ENCODE peak calls at places on chromosome 18, in nine cellular contexts. E is pancreas; Y is upper lobe of left lung; P is neural progenitor cell; H is lower leg skin; T is GM23338; M is spleen; V is endothelial cell of umbilical vein; K is CD4-positive, alpha-beta memory T cell. G is an unnamed sample.

GRCh38 chr18:46621871-46622270 is 35.1 kb downstream of the LOXHD1 start:
- DNase-seq in K (no peak), Y (no peak), P (no peak), V (no peak), E (no peak), M (no peak), H (peak), T (no peak), G (no peak)

GRCh38 chr18:55096261-55097026 is 137.2 kb upstream of the CCDC68 start:
- DNase-seq in Y (no peak), M (no peak), K (no peak), P (peak), E (no peak), V (peak), H (no peak), T (peak), G (peak)

GRCh38 chr18:31410716-31411483 is 34.3 kb downstream of the DSG4 start:
- DNase-seq in M (no peak), E (no peak), T (peak), P (no peak), K (no peak), H (no peak), V (no peak), Y (peak), G (no peak)

GRCh38 chr18:14978962-14979535 is 231.1 kb downstream of the ANKRD30B start:
- DNase-seq in K (no peak), T (peak), Y (no peak), M (no peak), V (peak), P (no peak), E (no peak), H (no peak), G (peak)

GRCh38 chr18:44637210-44638051 is 43.3 kb upstream of the SETBP1 start:
- DNase-seq in E (no peak), T (no peak), P (peak), M (no peak), Y (no peak), V (no peak), H (no peak), K (no peak), G (no peak)

GRCh38 chr18:23862071-23862470 is 152.5 kb upstream of the TTC39C start:
- DNase-seq in V (peak), E (no peak), M (no peak), P (no peak), K (no peak), H (no peak), T (no peak), Y (no peak), G (no peak)

GRCh38 chr18:31454066-31454708 is 6.6 kb downstream of the DSG3 start:
- DNase-seq in T (no peak), H (no peak), E (no peak), K (no peak), P (no peak), Y (no peak), V (no peak), M (no peak), G (no peak)

GRCh38 chr18:907171-907879 is 2.7 kb downstream of the ADCYAP1 start:
- DNase-seq in H (no peak), P (peak), Y (peak), E (no peak), K (no peak), V (no peak), T (peak), M (no peak), G (no peak)

DNA sequence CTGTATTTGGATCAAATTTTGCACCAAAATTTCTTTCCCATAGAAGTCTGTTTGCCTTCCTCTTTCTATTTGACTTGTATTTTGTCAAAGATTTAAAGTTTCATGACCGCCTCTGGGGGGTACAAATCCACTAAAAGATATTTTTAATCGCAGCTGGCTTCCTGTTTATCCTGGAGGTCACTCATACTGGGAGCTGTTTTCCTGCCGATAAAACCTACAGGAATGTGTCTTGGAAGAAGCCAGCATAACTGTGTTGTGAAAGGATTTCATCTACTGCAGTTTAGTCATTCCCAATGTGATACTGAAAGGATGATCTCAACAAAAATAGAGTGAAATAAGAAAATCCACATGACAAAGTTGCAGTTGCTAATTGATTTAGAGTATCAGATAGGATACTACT is 184.0 kb downstream of the RIT2 start:
- DNase-seq in T (no peak), K (no peak), P (no peak), M (no peak), Y (no peak), E (no peak), H (no peak), V (peak), G (no peak)
- H3K4me3 ChIP-seq in T (no peak), K (no peak), P (no peak), M (no peak), Y (no peak), E (no peak), H (no peak), V (no peak), G (no peak)

GRCh38 chr18:12995952-12996477 is 4.9 kb downstream of the CEP192 start:
- DNase-seq in K (no peak), E (no peak), V (no peak), H (no peak), P (no peak), T (no peak), Y (no peak), M (no peak), G (no peak)
- H3K4me3 ChIP-seq in K (no peak), E (no peak), V (no peak), H (no peak), P (no peak), T (no peak), Y (no peak), M (no peak), G (no peak)

GRCh38 chr18:60880184-60880583 is 453.0 kb upstream of the CDH20 start:
- DNase-seq in V (no peak), M (no peak), Y (no peak), K (no peak), H (no peak), P (no peak), T (no peak), E (no peak), G (no peak)
- H3K4me3 ChIP-seq in V (no peak), M (no peak), Y (no peak), K (no peak), H (no peak), P (no peak), T (no peak), E (no peak), G (no peak)

DNA sequence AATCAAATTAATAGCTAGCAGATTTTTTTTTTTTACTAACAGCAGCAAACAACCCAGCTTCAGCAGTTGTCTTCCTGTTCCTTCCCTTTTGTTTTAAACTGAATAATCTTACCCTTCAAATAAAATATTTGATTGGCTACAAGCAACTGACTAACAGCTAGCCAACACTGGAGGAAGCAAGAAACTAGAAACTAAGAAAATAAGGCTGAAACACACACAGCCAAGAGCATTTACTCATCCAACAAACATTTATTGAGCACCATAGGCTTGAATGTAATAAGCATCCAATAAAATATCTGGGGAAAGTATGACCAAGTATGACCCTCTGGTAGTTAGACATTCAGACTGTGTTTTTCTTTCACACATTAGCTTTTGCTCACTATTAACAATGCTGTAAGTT is 189.2 kb downstream of the CD226 start:
- DNase-seq in M (no peak), E (no peak), H (no peak), T (no peak), P (no peak), V (no peak), K (no peak), Y (no peak), G (no peak)
- H3K4me3 ChIP-seq in M (no peak), E (no peak), H (no peak), T (no peak), P (no peak), V (no peak), K (no peak), Y (no peak), G (no peak)

DNA sequence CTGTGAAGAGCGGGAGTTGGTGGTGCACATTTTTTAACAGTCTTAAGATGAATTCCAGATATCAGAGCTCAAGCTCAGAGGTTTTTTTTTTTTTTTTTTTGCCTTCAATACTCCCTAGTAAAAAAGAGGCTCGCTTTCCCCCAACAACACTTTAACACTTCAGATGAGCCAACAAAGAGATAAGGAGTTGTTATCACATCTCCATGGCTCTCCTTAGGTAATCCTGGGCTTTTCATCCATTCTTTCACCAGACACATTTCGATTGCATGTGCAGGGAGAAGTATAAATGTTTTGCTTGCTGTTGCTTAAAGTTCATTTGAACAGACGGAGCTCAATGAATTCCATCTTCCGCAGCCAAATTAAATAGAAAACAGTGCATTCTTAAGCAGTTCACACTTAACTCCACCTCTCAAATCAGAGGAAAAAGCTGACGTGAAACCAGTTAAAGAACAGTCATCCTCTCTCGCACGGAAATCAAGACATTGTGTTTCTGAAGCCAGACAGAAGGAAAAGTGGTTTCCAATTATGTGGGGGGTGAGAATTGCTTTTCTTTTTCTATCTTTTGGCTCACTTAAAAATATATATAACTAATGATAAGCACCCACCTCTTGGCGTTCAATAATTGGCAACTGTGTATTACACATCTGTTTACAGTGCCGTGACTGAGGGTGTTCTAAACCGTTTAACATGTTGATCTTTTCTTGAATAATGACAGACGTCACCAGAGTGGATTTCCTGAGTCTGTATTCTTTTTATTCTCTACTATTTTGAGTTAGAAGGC is 118.2 kb downstream of the ZNF521 start:
- DNase-seq in Y (no peak), P (no peak), E (no peak), V (peak), H (no peak), M (no peak), K (no peak), T (no peak), G (no peak)
- H3K4me3 ChIP-seq in Y (no peak), P (no peak), E (no peak), V (peak), H (no peak), M (no peak), K (no peak), T (no peak), G (no peak)

DNA sequence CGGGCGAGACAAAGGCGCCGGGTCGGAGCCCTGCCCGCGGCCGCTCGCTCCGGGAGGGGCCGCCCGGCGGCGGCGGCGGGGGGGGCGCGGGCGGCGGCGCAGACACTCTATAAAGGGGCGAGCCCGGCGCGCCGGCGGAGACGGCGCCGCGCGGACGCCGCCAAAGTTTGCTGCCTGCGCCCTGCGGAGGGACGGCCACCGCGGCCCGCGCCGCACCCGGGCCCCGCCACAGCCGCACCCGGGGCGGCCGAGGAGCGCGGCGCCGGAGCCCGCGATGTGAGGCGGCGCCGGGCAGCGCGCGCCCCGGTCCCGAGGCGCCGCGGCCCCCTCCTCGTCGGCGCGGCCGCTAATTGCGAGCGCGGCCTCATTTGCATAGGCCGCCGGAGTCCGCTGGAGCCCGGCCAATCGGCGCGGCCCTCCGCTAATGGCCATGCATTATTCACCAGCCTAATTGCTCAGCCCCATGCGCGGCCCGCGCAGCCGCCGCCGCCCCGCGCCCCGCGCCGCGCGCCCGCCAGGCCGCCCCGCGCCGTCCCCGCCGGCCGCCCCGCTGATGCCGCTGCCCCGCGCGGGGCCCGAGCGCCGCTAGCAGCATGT is at the start of gene SALL3:
- DNase-seq in M (no peak), H (no peak), Y (peak), P (peak), V (no peak), E (no peak), T (peak), K (no peak), G (no peak)
- H3K4me3 ChIP-seq in M (peak), H (no peak), Y (no peak), P (peak), V (no peak), E (no peak), T (peak), K (no peak), G (no peak)

DNA sequence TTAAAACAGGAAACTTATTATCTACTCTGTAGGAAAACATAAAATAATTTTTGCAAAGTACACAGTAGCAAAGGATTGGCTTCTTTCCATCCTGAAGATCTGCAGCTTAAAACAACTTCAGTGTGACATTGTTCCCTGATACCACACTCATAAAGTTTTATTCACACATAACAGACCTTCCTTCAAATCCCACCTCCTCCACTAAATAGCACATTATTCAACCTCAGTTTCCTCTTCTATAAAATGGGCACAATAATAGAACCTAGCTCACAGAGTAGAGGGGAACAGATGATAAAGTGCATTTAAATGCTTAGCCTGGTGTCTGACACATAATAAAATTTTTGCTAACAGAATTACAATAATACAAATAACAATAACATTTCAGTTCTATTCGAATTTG is 250.4 kb upstream of the RBBP8 start:
- DNase-seq in K (no peak), T (no peak), V (no peak), M (no peak), E (no peak), P (no peak), H (no peak), Y (no peak), G (no peak)
- H3K4me3 ChIP-seq in K (no peak), T (no peak), V (no peak), M (no peak), E (no peak), P (no peak), H (no peak), Y (no peak), G (no peak)

DNA sequence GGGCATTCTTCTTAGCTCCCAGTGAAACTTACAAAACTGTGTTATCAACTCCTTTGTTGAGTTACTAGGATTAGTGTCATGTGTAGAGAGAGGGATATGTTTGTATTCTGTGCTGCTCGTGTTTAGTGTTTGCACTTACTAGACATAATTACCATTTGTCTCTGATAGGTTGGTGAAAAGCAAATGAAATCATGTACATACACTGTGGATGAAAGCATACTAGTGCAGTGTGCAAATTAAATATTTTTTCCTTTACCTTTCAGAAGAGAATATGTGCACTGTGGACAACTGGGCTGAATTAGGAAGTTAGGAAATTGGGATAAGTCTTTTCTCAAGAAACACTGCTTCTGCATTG is 1.2 kb downstream of the KIAA1328 start:
- DNase-seq in V (no peak), K (no peak), H (no peak), Y (no peak), M (no peak), E (no peak), P (no peak), T (no peak), G (no peak)
- H3K4me3 ChIP-seq in V (no peak), K (peak), H (no peak), Y (no peak), M (no peak), E (peak), P (peak), T (peak), G (peak)

GRCh38 chr18:12839057-12839525 is 44.9 kb downstream of the PTPN2 start:
- DNase-seq in T (no peak), Y (no peak), K (no peak), E (no peak), H (no peak), P (no peak), V (no peak), M (no peak), G (no peak)

GRCh38 chr18:12839526-12840196 is 44.4 kb downstream of the PTPN2 start:
- DNase-seq in K (peak), E (no peak), Y (no peak), T (no peak), V (no peak), M (no peak), P (no peak), H (no peak), G (peak)

GRCh38 chr18:12836551-12836950 is 47.5 kb downstream of the PTPN2 start:
- DNase-seq in E (no peak), T (no peak), V (no peak), M (no peak), Y (no peak), P (no peak), H (no peak), K (no peak), G (no peak)

GRCh38 chr18:12837747-12838146 is 46.3 kb downstream of the PTPN2 start:
- DNase-seq in E (no peak), K (no peak), T (no peak), H (no peak), P (no peak), Y (no peak), M (no peak), V (no peak), G (no peak)

GRCh38 chr18:12838178-12838634 is 45.8 kb downstream of the PTPN2 start:
- DNase-seq in K (no peak), E (peak), M (no peak), Y (peak), T (peak), H (no peak), V (no peak), P (no peak), G (no peak)
- H3K4me3 ChIP-seq in K (no peak), E (no peak), M (no peak), Y (no peak), T (no peak), H (no peak), V (no peak), P (no peak), G (no peak)